ENCODE peak calls at places on chromosomes 3 and 15, in four cellular contexts. One of them, this sample, is unnamed.

GRCh38 chr15:89150286-89150685 is 62.0 kb downstream of the ABHD2 start:
- DNase-seq in mesendoderm: no peak
- DNase-seq in IMR-90: no peak
- DNase-seq in H1: no peak
- DNase-seq in this sample: no peak

GRCh38 chr3:120449701-120450216 is 1.0 kb downstream of the FSTL1 start:
- DNase-seq in H1: no peak
- DNase-seq in mesendoderm: no peak
- DNase-seq in IMR-90: peak
- DNase-seq in this sample: no peak

GRCh38 chr3:159499031-159499793 is 489.4 kb upstream of the IL12A start:
- DNase-seq in H1: no peak
- DNase-seq in mesendoderm: peak
- DNase-seq in IMR-90: peak
- DNase-seq in this sample: no peak

GRCh38 chr15:96225642-96226259 is 104.7 kb upstream of the NR2F2 start:
- DNase-seq in H1: no peak
- DNase-seq in mesendoderm: peak
- DNase-seq in IMR-90: no peak
- DNase-seq in this sample: no peak

GRCh38 chr15:49382394-49382793 is 40.6 kb upstream of the FGF7 start:
- DNase-seq in mesendoderm: peak
- DNase-seq in IMR-90: no peak
- DNase-seq in H1: no peak
- DNase-seq in this sample: no peak

GRCh38 chr3:145259166-145259565 is 901.8 kb downstream of the PLOD2 start:
- DNase-seq in H1: no peak
- DNase-seq in mesendoderm: no peak
- DNase-seq in IMR-90: no peak
- DNase-seq in this sample: no peak

GRCh38 chr3:134279466-134279865 is 28.8 kb upstream of the RYK start:
- DNase-seq in mesendoderm: no peak
- DNase-seq in IMR-90: no peak
- DNase-seq in H1: no peak
- DNase-seq in this sample: no peak

GRCh38 chr3:126472277-126473006 is 3.2 kb downstream of the ZXDC start:
- DNase-seq in H1: no peak
- DNase-seq in mesendoderm: peak
- DNase-seq in IMR-90: peak
- DNase-seq in this sample: no peak

GRCh38 chr3:122774564-122774963 is 19.1 kb downstream of the HSPBAP1 start:
- DNase-seq in H1: no peak
- DNase-seq in mesendoderm: peak
- DNase-seq in IMR-90: peak
- DNase-seq in this sample: no peak

DNA sequence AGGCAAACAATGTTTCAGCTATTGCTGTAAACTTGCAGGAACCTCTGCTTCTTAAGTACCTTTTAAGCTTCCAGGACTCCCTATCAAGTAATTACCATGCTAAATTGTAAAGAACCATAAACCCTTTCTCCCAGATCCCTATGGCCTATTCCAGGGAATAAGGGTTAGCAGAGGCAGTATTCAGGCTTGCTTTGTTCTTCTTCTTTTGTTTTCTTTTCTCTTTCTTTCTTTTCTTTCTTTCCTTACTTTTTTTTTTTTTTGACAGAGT is 2.8 kb upstream of the CEP97 start:
- DNase-seq in IMR-90: no peak
- DNase-seq in mesendoderm: no peak
- DNase-seq in H1: no peak
- DNase-seq in this sample: no peak
- H4K5ac ChIP-seq in IMR-90: no peak
- H4K5ac ChIP-seq in mesendoderm: no peak
- H4K5ac ChIP-seq in H1: no peak
- H4K5ac ChIP-seq in this sample: no peak

DNA sequence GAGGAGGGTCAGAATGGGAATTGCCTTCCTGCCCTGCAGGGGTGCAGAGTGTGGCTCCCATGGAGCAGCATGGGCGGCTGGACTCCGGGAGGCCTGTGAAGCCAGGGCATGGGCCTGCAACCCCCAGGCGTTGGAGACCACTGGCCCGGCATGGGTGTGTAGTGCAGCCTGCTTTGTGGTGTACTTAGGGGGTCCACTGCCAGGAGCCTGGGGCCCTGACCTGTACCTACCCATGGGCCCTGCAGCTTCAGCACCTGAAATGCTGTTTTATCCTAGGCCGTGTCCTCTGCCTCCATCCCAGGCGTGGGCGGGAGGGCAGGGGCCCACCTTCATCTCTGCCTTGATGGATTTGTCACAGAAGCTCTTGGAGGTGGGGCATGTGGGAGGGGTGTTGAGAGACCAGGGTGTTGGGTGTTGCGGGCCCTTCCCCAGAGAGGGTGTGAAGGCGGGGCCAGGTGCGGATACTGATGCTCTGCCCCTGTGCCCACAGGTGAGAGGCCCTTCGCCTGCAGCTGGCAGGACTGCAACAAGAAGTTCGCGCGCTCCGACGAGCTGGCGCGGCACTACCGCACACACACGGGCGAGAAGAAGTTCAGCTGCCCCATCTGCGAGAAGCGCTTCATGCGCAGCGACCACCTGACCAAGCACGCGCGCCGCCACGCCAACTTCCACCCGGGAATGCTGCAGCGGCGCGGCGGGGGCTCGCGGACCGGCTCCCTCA is 45.0 kb downstream of the KLF13 start:
- DNase-seq in IMR-90: no peak
- DNase-seq in mesendoderm: no peak
- DNase-seq in H1: no peak
- DNase-seq in this sample: no peak
- H4K8ac ChIP-seq in IMR-90: no peak
- H4K8ac ChIP-seq in mesendoderm: no peak
- H4K8ac ChIP-seq in H1: no peak
- H4K8ac ChIP-seq in this sample: no peak

GRCh38 chr15:84886211-84886983 is 1.9 kb downstream of the SLC28A1 start:
- DNase-seq in IMR-90: no peak
- DNase-seq in mesendoderm: no peak
- DNase-seq in H1: no peak
- DNase-seq in this sample: no peak
- H4K5ac ChIP-seq in IMR-90: no peak
- H4K5ac ChIP-seq in mesendoderm: no peak
- H4K5ac ChIP-seq in H1: no peak
- H4K5ac ChIP-seq in this sample: no peak

DNA sequence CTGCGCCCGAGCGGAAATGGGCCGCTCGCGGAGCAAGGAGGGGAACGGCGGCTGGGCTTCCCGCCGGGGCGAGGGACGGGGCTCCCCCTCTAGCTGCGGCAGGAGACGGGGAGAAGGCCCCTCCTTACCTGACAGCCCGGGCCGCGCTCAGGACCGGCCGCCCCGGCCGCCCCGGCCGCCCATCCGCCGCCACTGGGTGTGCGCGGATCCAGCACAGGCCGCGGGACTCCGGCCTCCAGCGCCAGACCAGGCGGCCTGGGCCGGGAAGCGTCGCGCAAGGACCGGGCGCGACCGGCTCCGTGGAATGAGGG is 296 bp downstream of the TPRA1 start:
- DNase-seq in mesendoderm: no peak
- DNase-seq in H1: no peak
- DNase-seq in IMR-90: no peak
- DNase-seq in this sample: no peak
- H4K8ac ChIP-seq in mesendoderm: no peak
- H4K8ac ChIP-seq in H1: no peak
- H4K8ac ChIP-seq in IMR-90: no peak
- H4K8ac ChIP-seq in this sample: no peak

GRCh38 chr3:13776253-13777050 is 103.4 kb downstream of the WNT7A start:
- DNase-seq in H1: no peak
- DNase-seq in IMR-90: no peak
- DNase-seq in mesendoderm: no peak
- DNase-seq in this sample: peak
- H4K5ac ChIP-seq in H1: no peak
- H4K5ac ChIP-seq in IMR-90: no peak
- H4K5ac ChIP-seq in mesendoderm: no peak
- H4K5ac ChIP-seq in this sample: no peak

GRCh38 chr3:128618398-128618726 is 32.3 kb downstream of the RPN1 start:
- DNase-seq in IMR-90: no peak
- DNase-seq in H1: no peak
- DNase-seq in mesendoderm: no peak
- DNase-seq in this sample: no peak

GRCh38 chr3:128616516-128617269 is 33.9 kb downstream of the RPN1 start:
- DNase-seq in H1: no peak
- DNase-seq in mesendoderm: no peak
- DNase-seq in IMR-90: no peak
- DNase-seq in this sample: no peak

GRCh38 chr3:128617557-128618397 is 32.8 kb downstream of the RPN1 start:
- DNase-seq in H1: peak
- DNase-seq in mesendoderm: peak
- DNase-seq in IMR-90: peak
- DNase-seq in this sample: peak

GRCh38 chr3:128619146-128619890 is 31.3 kb downstream of the RPN1 start:
- DNase-seq in IMR-90: peak
- DNase-seq in mesendoderm: no peak
- DNase-seq in H1: no peak
- DNase-seq in this sample: no peak

GRCh38 chr3:128617270-128617556 is 33.4 kb downstream of the RPN1 start:
- DNase-seq in H1: no peak
- DNase-seq in IMR-90: no peak
- DNase-seq in mesendoderm: no peak
- DNase-seq in this sample: no peak
- H4K8ac ChIP-seq in H1: peak
- H4K8ac ChIP-seq in IMR-90: peak
- H4K8ac ChIP-seq in mesendoderm: no peak
- H4K8ac ChIP-seq in this sample: no peak

GRCh38 chr15:99633655-99634054 is 67.9 kb downstream of the MEF2A start:
- DNase-seq in IMR-90: no peak
- DNase-seq in mesendoderm: no peak
- DNase-seq in H1: no peak
- DNase-seq in this sample: no peak

GRCh38 chr15:99632521-99632920 is 66.7 kb downstream of the MEF2A start:
- DNase-seq in IMR-90: peak
- DNase-seq in mesendoderm: no peak
- DNase-seq in H1: no peak
- DNase-seq in this sample: no peak

GRCh38 chr15:99635145-99635544 is 69.4 kb downstream of the MEF2A start:
- DNase-seq in mesendoderm: no peak
- DNase-seq in H1: no peak
- DNase-seq in IMR-90: no peak
- DNase-seq in this sample: no peak

GRCh38 chr15:99635794-99636193 is 70.0 kb downstream of the MEF2A start:
- DNase-seq in mesendoderm: no peak
- DNase-seq in IMR-90: no peak
- DNase-seq in H1: no peak
- DNase-seq in this sample: no peak

GRCh38 chr15:99634576-99634975 is 68.8 kb downstream of the MEF2A start:
- DNase-seq in H1: no peak
- DNase-seq in IMR-90: no peak
- DNase-seq in mesendoderm: no peak
- DNase-seq in this sample: no peak
- H4K5ac ChIP-seq in H1: no peak
- H4K5ac ChIP-seq in IMR-90: no peak
- H4K5ac ChIP-seq in mesendoderm: no peak
- H4K5ac ChIP-seq in this sample: no peak

GRCh38 chr15:58391088-58391487 is 40.7 kb upstream of the LIPC start:
- DNase-seq in IMR-90: no peak
- DNase-seq in H1: no peak
- DNase-seq in mesendoderm: no peak
- DNase-seq in this sample: no peak

GRCh38 chr15:58392611-58393161 is 39.1 kb upstream of the LIPC start:
- DNase-seq in H1: no peak
- DNase-seq in IMR-90: no peak
- DNase-seq in mesendoderm: peak
- DNase-seq in this sample: no peak

GRCh38 chr15:58387130-58387529 is 44.7 kb upstream of the LIPC start:
- DNase-seq in mesendoderm: no peak
- DNase-seq in H1: no peak
- DNase-seq in IMR-90: peak
- DNase-seq in this sample: no peak

GRCh38 chr15:58392141-58392540 is 39.6 kb upstream of the LIPC start:
- DNase-seq in mesendoderm: peak
- DNase-seq in H1: no peak
- DNase-seq in IMR-90: no peak
- DNase-seq in this sample: no peak

DNA sequence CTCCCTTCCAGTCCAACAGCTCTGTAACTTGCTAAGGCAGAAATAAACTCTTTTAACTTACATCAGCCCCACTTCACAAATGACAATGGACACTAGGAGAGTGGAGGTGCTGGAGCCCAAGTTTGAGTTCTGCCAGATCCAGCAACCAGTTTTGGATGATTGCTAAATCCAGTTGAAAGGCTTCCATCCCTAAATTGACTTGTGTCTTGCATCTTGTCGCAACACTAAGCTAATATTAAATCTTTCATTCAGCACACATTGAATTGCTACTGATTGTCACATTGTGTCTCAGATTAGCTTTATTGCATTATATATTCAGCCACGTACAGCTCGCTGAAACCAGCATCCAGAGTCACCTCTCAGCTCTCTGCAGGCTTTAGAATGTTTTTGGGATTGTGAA is 41.7 kb upstream of the LIPC start:
- DNase-seq in mesendoderm: no peak
- DNase-seq in IMR-90: no peak
- DNase-seq in H1: no peak
- DNase-seq in this sample: no peak
- H4K8ac ChIP-seq in mesendoderm: no peak
- H4K8ac ChIP-seq in IMR-90: peak
- H4K8ac ChIP-seq in H1: no peak
- H4K8ac ChIP-seq in this sample: no peak